ENCODE peak calls at places on chromosome 7, in seven cellular contexts. One of them, this sample, is unnamed.

GRCh38 chr7:74217455-74218342 is 7.9 kb downstream of the LAT2 start:
- DNase-seq in body of pancreas: no peak
- DNase-seq in tibial nerve: no peak
- DNase-seq in A549: no peak
- DNase-seq in uterus: no peak
- DNase-seq in suprapubic skin: no peak
- DNase-seq in HCT116: no peak
- DNase-seq in this sample: no peak

GRCh38 chr7:100034871-100035510 is 14.6 kb upstream of the ZSCAN21 start:
- DNase-seq in body of pancreas: no peak
- DNase-seq in tibial nerve: no peak
- DNase-seq in A549: no peak
- DNase-seq in uterus: no peak
- DNase-seq in suprapubic skin: peak; percentile 24
- DNase-seq in HCT116: no peak
- DNase-seq in this sample: no peak

GRCh38 chr7:24576171-24577052 is 3.2 kb downstream of the PALS2 start:
- DNase-seq in body of pancreas: peak; percentile 25
- DNase-seq in tibial nerve: no peak
- DNase-seq in A549: peak; percentile 75
- DNase-seq in uterus: no peak
- DNase-seq in suprapubic skin: no peak
- DNase-seq in HCT116: peak; percentile 48
- DNase-seq in this sample: peak; percentile 13

GRCh38 chr7:69739906-69740545 is 141.8 kb downstream of the AUTS2 start:
- DNase-seq in body of pancreas: no peak
- DNase-seq in tibial nerve: no peak
- DNase-seq in A549: no peak
- DNase-seq in uterus: no peak
- DNase-seq in suprapubic skin: no peak
- DNase-seq in HCT116: no peak
- DNase-seq in this sample: peak; percentile 7

GRCh38 chr7:21169667-21170605 is 257.9 kb upstream of the SP4 start:
- DNase-seq in body of pancreas: no peak
- DNase-seq in tibial nerve: no peak
- DNase-seq in A549: no peak
- DNase-seq in uterus: no peak
- DNase-seq in suprapubic skin: no peak
- DNase-seq in HCT116: no peak
- DNase-seq in this sample: no peak

GRCh38 chr7:44581426-44581906 is 565 bp downstream of the TMED4 start:
- DNase-seq in body of pancreas: peak; percentile 41
- DNase-seq in tibial nerve: no peak
- DNase-seq in A549: no peak
- DNase-seq in uterus: peak; percentile 26
- DNase-seq in suprapubic skin: no peak
- DNase-seq in HCT116: no peak
- DNase-seq in this sample: peak; percentile 40

GRCh38 chr7:2738110-2738509 is 50.1 kb downstream of the AMZ1 start:
- DNase-seq in body of pancreas: no peak
- DNase-seq in tibial nerve: no peak
- DNase-seq in A549: no peak
- DNase-seq in uterus: peak; percentile 63
- DNase-seq in suprapubic skin: no peak
- DNase-seq in HCT116: no peak
- DNase-seq in this sample: no peak

GRCh38 chr7:29598607-29599006 is 35.0 kb downstream of the PRR15 start:
- DNase-seq in body of pancreas: peak; percentile 45
- DNase-seq in tibial nerve: no peak
- DNase-seq in A549: no peak
- DNase-seq in uterus: no peak
- DNase-seq in suprapubic skin: no peak
- DNase-seq in HCT116: no peak
- DNase-seq in this sample: no peak

GRCh38 chr7:27992755-27993478 is 187.7 kb downstream of the JAZF1 start:
- DNase-seq in body of pancreas: no peak
- DNase-seq in tibial nerve: no peak
- DNase-seq in A549: no peak
- DNase-seq in uterus: no peak
- DNase-seq in suprapubic skin: no peak
- DNase-seq in HCT116: no peak
- DNase-seq in this sample: peak; percentile 44

GRCh38 chr7:2460188-2460587 is 16.0 kb downstream of the GRIFIN start:
- DNase-seq in body of pancreas: no peak
- DNase-seq in tibial nerve: no peak
- DNase-seq in A549: no peak
- DNase-seq in uterus: no peak
- DNase-seq in suprapubic skin: no peak
- DNase-seq in HCT116: no peak
- DNase-seq in this sample: no peak

GRCh38 chr7:133746847-133747246 is 380.3 kb upstream of the LRGUK start:
- DNase-seq in body of pancreas: no peak
- DNase-seq in tibial nerve: no peak
- DNase-seq in A549: no peak
- DNase-seq in uterus: no peak
- DNase-seq in suprapubic skin: no peak
- DNase-seq in HCT116: no peak
- DNase-seq in this sample: no peak

GRCh38 chr7:84701524-84702306 is 485.1 kb downstream of the SEMA3D start:
- DNase-seq in body of pancreas: no peak
- DNase-seq in tibial nerve: no peak
- DNase-seq in A549: peak; percentile 53
- DNase-seq in uterus: no peak
- DNase-seq in suprapubic skin: no peak
- DNase-seq in HCT116: peak; percentile 94
- DNase-seq in this sample: no peak

GRCh38 chr7:289209-289755 is 688 bp upstream of the FOXL3 start:
- DNase-seq in body of pancreas: no peak
- DNase-seq in tibial nerve: no peak
- DNase-seq in A549: no peak
- DNase-seq in uterus: no peak
- DNase-seq in suprapubic skin: peak; percentile 72
- DNase-seq in HCT116: no peak
- DNase-seq in this sample: no peak

GRCh38 chr7:94397721-94398120 is 3.0 kb downstream of the COL1A2 start:
- DNase-seq in body of pancreas: no peak
- DNase-seq in tibial nerve: no peak
- DNase-seq in A549: no peak
- DNase-seq in uterus: no peak
- DNase-seq in suprapubic skin: no peak
- DNase-seq in HCT116: no peak
- DNase-seq in this sample: no peak
- H3K4me1 ChIP-seq in body of pancreas: peaks cover 10% of the 10 kb centered on the region
- H3K4me1 ChIP-seq in tibial nerve: peaks cover 18% of the 10 kb centered on the region
- H3K4me1 ChIP-seq in A549: peaks cover 7% of the 10 kb centered on the region
- H3K4me1 ChIP-seq in uterus: peaks cover 9% of the 10 kb centered on the region
- H3K4me1 ChIP-seq in suprapubic skin: peaks cover 25% of the 10 kb centered on the region
- H3K4me1 ChIP-seq in HCT116: no peaks in the 10 kb centered on the region
- H3K4me1 ChIP-seq in this sample: peaks cover 5% of the 10 kb centered on the region

GRCh38 chr7:48091506-48092433 is 2.7 kb downstream of the UPP1 start:
- DNase-seq in body of pancreas: no peak
- DNase-seq in tibial nerve: no peak
- DNase-seq in A549: no peak
- DNase-seq in uterus: no peak
- DNase-seq in suprapubic skin: no peak
- DNase-seq in HCT116: no peak
- DNase-seq in this sample: no peak

GRCh38 chr7:48087349-48087748 is 1.7 kb upstream of the UPP1 start:
- DNase-seq in body of pancreas: no peak
- DNase-seq in tibial nerve: no peak
- DNase-seq in A549: no peak
- DNase-seq in uterus: no peak
- DNase-seq in suprapubic skin: no peak
- DNase-seq in HCT116: no peak
- DNase-seq in this sample: no peak

GRCh38 chr7:48089415-48089975 is 430 bp downstream of the UPP1 start:
- DNase-seq in body of pancreas: peak; percentile 74
- DNase-seq in tibial nerve: no peak
- DNase-seq in A549: no peak
- DNase-seq in uterus: no peak
- DNase-seq in suprapubic skin: no peak
- DNase-seq in HCT116: no peak
- DNase-seq in this sample: peak; percentile 65

GRCh38 chr7:48088559-48089414 is at the start of gene UPP1:
- DNase-seq in body of pancreas: peak; percentile 93
- DNase-seq in tibial nerve: peak; percentile 84
- DNase-seq in A549: peak; percentile 89
- DNase-seq in uterus: peak; percentile 88
- DNase-seq in suprapubic skin: peak; percentile 97
- DNase-seq in HCT116: peak; percentile 73
- DNase-seq in this sample: peak; percentile 93

DNA sequence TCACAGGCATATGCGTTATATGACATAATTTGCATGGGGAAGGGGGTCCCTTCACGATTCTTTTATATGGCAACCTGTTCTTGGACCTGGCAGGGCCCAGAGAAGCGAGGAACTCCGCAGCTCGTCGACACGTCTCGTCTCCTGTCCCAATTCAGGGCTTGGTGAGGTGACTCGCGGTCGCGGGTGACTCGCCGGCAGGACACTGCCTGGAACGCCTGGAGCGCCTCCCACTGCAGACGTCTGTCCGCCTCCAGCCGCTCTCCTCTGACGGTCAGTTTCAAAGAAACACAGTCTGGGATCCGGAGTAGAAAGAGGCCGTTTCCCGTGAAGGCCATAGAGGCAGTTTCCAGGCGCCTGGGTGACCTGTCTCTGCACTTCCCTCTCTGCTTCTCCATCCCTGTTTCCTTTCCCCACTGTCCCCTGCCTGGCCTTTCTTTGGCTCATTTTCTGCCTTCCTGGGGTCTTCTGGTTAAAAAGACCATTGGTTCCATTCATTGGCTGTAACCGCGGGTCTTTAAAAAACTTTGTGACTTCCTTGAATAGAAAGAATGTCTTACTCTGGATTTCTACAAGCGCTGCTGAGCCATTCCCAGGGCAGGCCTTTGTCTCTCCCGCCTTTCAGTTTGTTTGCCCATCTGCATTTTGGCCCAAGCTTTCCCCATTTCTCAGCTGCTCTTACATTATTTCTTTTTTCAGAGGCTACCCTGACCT is 1.2 kb downstream of the UPP1 start:
- DNase-seq in body of pancreas: peak; percentile 34
- DNase-seq in tibial nerve: no peak
- DNase-seq in A549: no peak
- DNase-seq in uterus: no peak
- DNase-seq in suprapubic skin: no peak
- DNase-seq in HCT116: no peak
- DNase-seq in this sample: peak; percentile 60
- TF ChIP-seq POLR2A in body of pancreas: no peak
- TF ChIP-seq POLR2A in tibial nerve: no peak
- TF ChIP-seq POLR2A in A549: no peak
- TF ChIP-seq POLR2A in uterus: no peak
- TF ChIP-seq POLR2A in suprapubic skin: no peak
- TF ChIP-seq POLR2A in HCT116: no peak
- TF ChIP-seq POLR2A in this sample: no peak

DNA sequence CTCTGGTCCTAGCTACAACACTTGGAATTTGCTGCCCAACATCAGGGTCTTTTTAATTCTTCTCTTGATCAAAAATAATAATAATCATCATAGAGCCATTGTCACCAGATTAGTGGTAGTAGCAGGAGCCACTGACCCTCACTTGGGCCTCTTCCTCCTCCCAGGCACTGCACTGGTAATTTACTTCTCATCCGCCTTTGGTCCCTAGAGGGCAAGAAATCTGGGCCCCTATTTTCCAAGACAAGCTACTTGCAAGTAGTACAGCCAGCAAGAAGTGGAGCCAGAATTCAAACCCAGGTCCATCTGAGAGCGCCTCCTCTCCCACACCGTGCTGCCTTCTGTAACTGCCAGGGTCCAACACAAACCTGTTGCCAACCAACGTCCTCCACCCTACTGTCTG is 121.2 kb downstream of the SPDYE5 start:
- DNase-seq in body of pancreas: no peak
- DNase-seq in tibial nerve: no peak
- DNase-seq in A549: no peak
- DNase-seq in uterus: no peak
- DNase-seq in suprapubic skin: no peak
- DNase-seq in HCT116: no peak
- DNase-seq in this sample: no peak
- H3K4me1 ChIP-seq in body of pancreas: peaks cover 13% of the 10 kb centered on the region
- H3K4me1 ChIP-seq in tibial nerve: peaks cover 11% of the 10 kb centered on the region
- H3K4me1 ChIP-seq in A549: peaks cover 7% of the 10 kb centered on the region
- H3K4me1 ChIP-seq in uterus: no peaks in the 10 kb centered on the region
- H3K4me1 ChIP-seq in suprapubic skin: peaks cover 9% of the 10 kb centered on the region
- H3K4me1 ChIP-seq in HCT116: no peaks in the 10 kb centered on the region
- H3K4me1 ChIP-seq in this sample: peaks cover 23% of the 10 kb centered on the region

GRCh38 chr7:80918406-80918805 is 445 bp downstream of the SEMA3C start:
- DNase-seq in body of pancreas: no peak
- DNase-seq in tibial nerve: no peak
- DNase-seq in A549: no peak
- DNase-seq in uterus: no peak
- DNase-seq in suprapubic skin: no peak
- DNase-seq in HCT116: no peak
- DNase-seq in this sample: peak; percentile 13

GRCh38 chr7:80922254-80923049 is 3.6 kb upstream of the SEMA3C start:
- DNase-seq in body of pancreas: no peak
- DNase-seq in tibial nerve: no peak
- DNase-seq in A549: no peak
- DNase-seq in uterus: no peak
- DNase-seq in suprapubic skin: no peak
- DNase-seq in HCT116: no peak
- DNase-seq in this sample: no peak

GRCh38 chr7:80921130-80921529 is 2.3 kb upstream of the SEMA3C start:
- DNase-seq in body of pancreas: no peak
- DNase-seq in tibial nerve: no peak
- DNase-seq in A549: no peak
- DNase-seq in uterus: no peak
- DNase-seq in suprapubic skin: no peak
- DNase-seq in HCT116: no peak
- DNase-seq in this sample: no peak

GRCh38 chr7:80916770-80917681 is 1.8 kb downstream of the SEMA3C start:
- DNase-seq in body of pancreas: no peak
- DNase-seq in tibial nerve: no peak
- DNase-seq in A549: peak; percentile 67
- DNase-seq in uterus: no peak
- DNase-seq in suprapubic skin: no peak
- DNase-seq in HCT116: no peak
- DNase-seq in this sample: no peak

DNA sequence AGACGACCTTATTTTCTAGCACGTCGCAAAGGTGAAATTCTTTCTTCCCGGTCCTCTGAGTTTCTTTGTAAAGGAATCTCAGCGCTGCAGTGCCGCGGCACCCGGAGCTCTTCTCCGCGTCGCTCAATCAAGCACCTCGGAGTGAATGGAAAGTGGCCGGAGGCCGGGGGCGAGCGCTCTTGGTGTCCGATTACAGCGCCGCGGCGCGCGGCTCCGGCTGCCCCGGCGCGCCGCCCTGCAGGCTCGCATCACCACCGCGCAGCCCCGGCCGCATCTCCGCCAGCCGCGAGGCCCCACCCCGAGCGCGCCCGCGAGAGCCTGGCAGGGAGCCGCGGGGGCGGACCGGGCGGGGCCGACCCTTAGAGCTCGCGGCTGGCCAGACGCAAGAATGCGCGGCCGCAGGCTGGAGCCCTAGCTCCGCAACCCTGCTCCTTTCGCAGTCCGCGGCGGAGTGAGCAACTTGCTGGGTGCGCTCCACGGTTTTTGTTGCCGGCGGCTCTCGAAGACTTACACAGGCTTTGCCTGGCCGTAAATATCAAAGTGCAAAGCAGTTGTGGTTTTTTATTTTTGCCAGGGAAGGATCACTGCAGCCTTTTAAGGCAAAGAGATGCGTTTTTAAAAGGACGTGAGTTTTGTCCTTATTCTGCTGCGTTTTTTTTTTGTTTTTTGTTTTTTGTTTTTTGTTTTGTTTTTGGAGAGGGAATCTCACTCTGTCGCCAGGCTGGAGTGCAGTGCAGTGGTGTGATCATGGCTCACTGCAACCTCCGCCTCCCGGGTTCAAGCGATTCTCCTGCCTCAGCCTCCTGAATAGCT is at the start of gene SEMA3C:
- DNase-seq in body of pancreas: peak; percentile 85
- DNase-seq in tibial nerve: peak; percentile 83
- DNase-seq in A549: peak; percentile 70
- DNase-seq in uterus: peak; percentile 92
- DNase-seq in suprapubic skin: peak; percentile 89
- DNase-seq in HCT116: peak; percentile 78
- DNase-seq in this sample: peak; percentile 89
- TF ChIP-seq POLR2A in body of pancreas: peak; percentile 17
- TF ChIP-seq POLR2A in tibial nerve: no peak
- TF ChIP-seq POLR2A in A549: peak; percentile 91
- TF ChIP-seq POLR2A in uterus: peak; percentile 73
- TF ChIP-seq POLR2A in suprapubic skin: peak; percentile 38
- TF ChIP-seq POLR2A in HCT116: peak; percentile 82
- TF ChIP-seq POLR2A in this sample: no peak

This sample was measured in thyroid gland.